ENCODE peak calls at places on chromosome 10, in four cellular contexts. One of them, this sample, is unnamed.
A peak's percentile ranks its signal among the peaks of the same experiment; 100 is the strongest.

GRCh38 chr10:71217266-71218045 is 5.1 kb downstream of the UNC5B start:
- DNase-seq in naive B cell: no peak
- DNase-seq in Calu3: no peak
- DNase-seq in GM13977: peak; percentile 53
- DNase-seq in this sample: no peak

GRCh38 chr10:103843045-103843444 is 12.3 kb downstream of the SH3PXD2A start:
- DNase-seq in naive B cell: no peak
- DNase-seq in Calu3: no peak
- DNase-seq in GM13977: no peak
- DNase-seq in this sample: no peak

GRCh38 chr10:55446603-55447002 is 645.6 kb upstream of the PCDH15 start:
- DNase-seq in naive B cell: no peak
- DNase-seq in Calu3: no peak
- DNase-seq in GM13977: no peak
- DNase-seq in this sample: no peak

GRCh38 chr10:24603333-24603732 is 120.4 kb downstream of the ARHGAP21 start:
- DNase-seq in naive B cell: no peak
- DNase-seq in Calu3: no peak
- DNase-seq in GM13977: no peak
- DNase-seq in this sample: no peak

GRCh38 chr10:600876-601275 is 88.6 kb downstream of the DIP2C start:
- DNase-seq in naive B cell: no peak
- DNase-seq in Calu3: no peak
- DNase-seq in GM13977: no peak
- DNase-seq in this sample: no peak

GRCh38 chr10:58972576-58973234 is 203.7 kb upstream of the PHYHIPL start:
- DNase-seq in naive B cell: no peak
- DNase-seq in Calu3: no peak
- DNase-seq in GM13977: no peak
- DNase-seq in this sample: no peak

GRCh38 chr10:101292194-101293006 is 61.6 kb upstream of the BTRC start:
- DNase-seq in naive B cell: no peak
- DNase-seq in Calu3: no peak
- DNase-seq in GM13977: no peak
- DNase-seq in this sample: peak; percentile 49

GRCh38 chr10:110600487-110601101 is 33.1 kb downstream of the SMC3 start:
- DNase-seq in naive B cell: peak; percentile 32
- DNase-seq in Calu3: peak; percentile 46
- DNase-seq in GM13977: peak; percentile 31
- DNase-seq in this sample: peak; percentile 22

GRCh38 chr10:99975942-99976809 is 33.6 kb downstream of the DNMBP start:
- DNase-seq in naive B cell: no peak
- DNase-seq in Calu3: no peak
- DNase-seq in GM13977: no peak
- DNase-seq in this sample: no peak

GRCh38 chr10:19749185-19749729 is 67.0 kb upstream of the PLXDC2 start:
- DNase-seq in naive B cell: no peak
- DNase-seq in Calu3: no peak
- DNase-seq in GM13977: no peak
- DNase-seq in this sample: no peak

GRCh38 chr10:109504401-109504800 is 418.9 kb downstream of the XPNPEP1 start:
- DNase-seq in naive B cell: no peak
- DNase-seq in Calu3: no peak
- DNase-seq in GM13977: no peak
- DNase-seq in this sample: no peak

GRCh38 chr10:112663181-112663879 is 216.3 kb downstream of the VTI1A start:
- DNase-seq in naive B cell: no peak
- DNase-seq in Calu3: no peak
- DNase-seq in GM13977: no peak
- DNase-seq in this sample: no peak

GRCh38 chr10:100141446-100142087 is 44.3 kb downstream of the ERLIN1 start:
- DNase-seq in naive B cell: no peak
- DNase-seq in Calu3: no peak
- DNase-seq in GM13977: no peak
- DNase-seq in this sample: no peak

GRCh38 chr10:103923502-103923901 is 5.5 kb upstream of the STN1 start:
- DNase-seq in naive B cell: no peak
- DNase-seq in Calu3: no peak
- DNase-seq in GM13977: no peak
- DNase-seq in this sample: no peak

GRCh38 chr10:57979466-57979865 is 288.2 kb downstream of the IPMK start:
- DNase-seq in naive B cell: no peak
- DNase-seq in Calu3: peak; percentile 39
- DNase-seq in GM13977: no peak
- DNase-seq in this sample: no peak

GRCh38 chr10:31353574-31353973 is 34.6 kb downstream of the ZEB1 start:
- DNase-seq in naive B cell: no peak
- DNase-seq in Calu3: peak; percentile 49
- DNase-seq in GM13977: peak; percentile 61
- DNase-seq in this sample: peak; percentile 19

GRCh38 chr10:97601268-97602215 is 12.0 kb downstream of the C10orf62 start:
- DNase-seq in naive B cell: no peak
- DNase-seq in Calu3: no peak
- DNase-seq in GM13977: no peak
- DNase-seq in this sample: no peak

GRCh38 chr10:103610083-103610472 is 116.6 kb downstream of the NEURL1 start:
- DNase-seq in naive B cell: no peak
- DNase-seq in Calu3: no peak
- DNase-seq in GM13977: no peak
- DNase-seq in this sample: no peak

GRCh38 chr10:112904000-112904399 is 46.0 kb upstream of the TCF7L2 start:
- DNase-seq in naive B cell: no peak
- DNase-seq in Calu3: no peak
- DNase-seq in GM13977: no peak
- DNase-seq in this sample: no peak

GRCh38 chr10:113576853-113577252 is 24.0 kb downstream of the HABP2 start:
- DNase-seq in naive B cell: no peak
- DNase-seq in Calu3: peak; percentile 12
- DNase-seq in GM13977: no peak
- DNase-seq in this sample: no peak

GRCh38 chr10:5890519-5890878 is 456 bp downstream of the FBH1 start:
- DNase-seq in naive B cell: no peak
- DNase-seq in Calu3: peak; percentile 11
- DNase-seq in GM13977: no peak
- DNase-seq in this sample: peak; percentile 35

GRCh38 chr10:116287906-116288501 is 15.0 kb upstream of the GFRA1 start:
- DNase-seq in naive B cell: no peak
- DNase-seq in Calu3: peak; percentile 23
- DNase-seq in GM13977: peak; percentile 32
- DNase-seq in this sample: no peak

GRCh38 chr10:114825513-114826253 is 4.1 kb downstream of the FHIP2A start:
- DNase-seq in naive B cell: no peak
- DNase-seq in Calu3: no peak
- DNase-seq in GM13977: peak; percentile 82
- DNase-seq in this sample: no peak

GRCh38 chr10:131743190-131744151 is 157.3 kb upstream of the PPP2R2D start:
- DNase-seq in naive B cell: peak; percentile 54
- DNase-seq in Calu3: no peak
- DNase-seq in GM13977: peak; percentile 59
- DNase-seq in this sample: no peak

GRCh38 chr10:31947144-31947926 is 18.7 kb upstream of the ARHGAP12 start:
- DNase-seq in naive B cell: no peak
- DNase-seq in Calu3: peak; percentile 53
- DNase-seq in GM13977: no peak
- DNase-seq in this sample: peak; percentile 53

GRCh38 chr10:59970396-59971368 is 64.3 kb upstream of the CCDC6 start:
- DNase-seq in naive B cell: peak; percentile 24
- DNase-seq in Calu3: no peak
- DNase-seq in GM13977: peak; percentile 33
- DNase-seq in this sample: no peak

GRCh38 chr10:27794157-27794556 is 48.5 kb upstream of the MKX start:
- DNase-seq in naive B cell: no peak
- DNase-seq in Calu3: no peak
- DNase-seq in GM13977: no peak
- DNase-seq in this sample: no peak

GRCh38 chr10:61839911-61840310 is 61.6 kb upstream of the ARID5B start:
- DNase-seq in naive B cell: no peak
- DNase-seq in Calu3: no peak
- DNase-seq in GM13977: no peak
- DNase-seq in this sample: no peak

GRCh38 chr10:133251388-133252222 is 13.9 kb downstream of the VENTX start:
- DNase-seq in naive B cell: no peak
- DNase-seq in Calu3: no peak
- DNase-seq in GM13977: no peak
- DNase-seq in this sample: no peak

GRCh38 chr10:58440484-58440883 is 55.3 kb downstream of the TFAM start:
- DNase-seq in naive B cell: no peak
- DNase-seq in Calu3: no peak
- DNase-seq in GM13977: no peak
- DNase-seq in this sample: no peak

This sample was measured in HuH-7.5.